ENCODE peak calls at places on chromosome 3, in seven cellular contexts. U is GM12878, M is HCT116, I is HepG2, D is K562, N is SK-N-SH, Y is H1. Z is an unnamed sample.

GRCh38 chr3:80050826-80051601 is 283.2 kb upstream of the ROBO1 start:
- DNase-seq in Y (no peak), U (no peak), N (peak; percentile 7), D (no peak), M (no peak), I (no peak), Z (no peak)

GRCh38 chr3:37945407-37945802 is 45.2 kb upstream of the VILL start:
- DNase-seq in Y (peak; percentile 37), D (no peak), U (no peak), M (no peak), I (no peak), N (peak; percentile 65), Z (no peak)

GRCh38 chr3:140898340-140899180 is 43.1 kb upstream of the SLC25A36 start:
- DNase-seq in I (peak; percentile 58), M (peak; percentile 46), N (peak; percentile 35), U (peak; percentile 7), D (peak; percentile 48), Y (no peak), Z (peak; percentile 55)

GRCh38 chr3:123546133-123546755 is 38.6 kb downstream of the HACD2 start:
- DNase-seq in N (no peak), U (no peak), I (no peak), Y (no peak), M (no peak), D (no peak), Z (no peak)

GRCh38 chr3:112464264-112464663 is 35.0 kb downstream of the BTLA start:
- DNase-seq in N (no peak), U (peak; percentile 67), Y (no peak), M (no peak), I (no peak), D (no peak), Z (peak; percentile 11)

GRCh38 chr3:177051419-177051818 is 145.9 kb downstream of the TBL1XR1 start:
- DNase-seq in Y (no peak), U (no peak), N (peak; percentile 42), D (no peak), I (no peak), M (no peak), Z (peak; percentile 19)

GRCh38 chr3:25803833-25804232 is 13.9 kb downstream of the OXSM start:
- DNase-seq in U (no peak), M (no peak), D (no peak), I (no peak), Y (no peak), N (no peak), Z (no peak)

GRCh38 chr3:123423026-123423425 is 25.9 kb downstream of the ADCY5 start:
- DNase-seq in N (no peak), U (no peak), I (no peak), D (no peak), M (no peak), Y (no peak), Z (no peak)

GRCh38 chr3:37183976-37184375 is 9.6 kb upstream of the LRRFIP2 start:
- DNase-seq in M (no peak), D (no peak), Y (peak; percentile 1), U (no peak), I (no peak), N (no peak), Z (no peak)

GRCh38 chr3:38124324-38125122 is 12.4 kb downstream of the ACAA1 start:
- DNase-seq in M (no peak), U (no peak), N (no peak), D (no peak), I (no peak), Y (no peak), Z (no peak)

GRCh38 chr3:184241447-184242296 is 7.1 kb downstream of the ALG3 start:
- DNase-seq in D (peak; percentile 82), I (peak; percentile 86), Y (peak; percentile 57), U (no peak), N (peak; percentile 61), M (no peak), Z (peak; percentile 48)

GRCh38 chr3:178558637-178559036 is 22.4 kb downstream of the KCNMB2 start:
- DNase-seq in U (no peak), M (no peak), Y (no peak), N (no peak), I (no peak), D (no peak), Z (no peak)

GRCh38 chr3:122558605-122559004 is 5.5 kb downstream of the PARP9 start:
- DNase-seq in Y (no peak), N (no peak), I (peak; percentile 25), U (no peak), M (no peak), D (no peak), Z (no peak)

GRCh38 chr3:177150970-177151627 is 46.2 kb downstream of the TBL1XR1 start:
- DNase-seq in N (no peak), I (peak; percentile 18), U (peak; percentile 48), Y (no peak), D (peak; percentile 67), M (peak; percentile 39), Z (peak; percentile 76)

DNA sequence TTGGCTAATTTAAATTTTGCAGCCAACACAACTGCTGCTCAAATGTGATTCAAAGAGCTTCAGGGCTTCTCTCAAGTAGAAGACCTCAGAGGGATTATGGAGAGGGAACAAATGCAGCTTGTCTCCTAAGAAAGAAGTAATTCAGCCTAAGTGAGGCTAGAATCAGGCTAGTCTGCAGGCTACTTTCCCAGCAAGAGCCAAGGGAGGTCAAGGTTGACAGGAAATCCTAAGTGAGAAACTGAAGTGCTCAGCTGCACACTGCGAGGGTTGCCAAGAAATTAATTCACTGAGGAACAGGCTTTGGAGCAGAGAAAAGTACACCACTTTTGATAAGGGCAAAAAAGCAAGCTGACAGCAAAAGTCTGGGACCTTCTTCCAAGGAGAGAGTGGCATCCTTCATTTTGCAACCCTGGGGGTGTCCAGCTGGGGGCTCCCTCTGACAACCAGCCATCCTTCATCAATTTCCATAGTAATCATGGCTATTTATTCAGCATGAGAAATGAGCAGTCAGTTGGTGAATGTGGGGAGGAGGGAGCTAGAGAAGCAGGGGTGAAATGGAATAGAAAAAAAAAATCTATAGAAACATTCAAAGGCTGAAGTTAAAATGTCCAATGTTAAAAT is 646.4 kb upstream of the ADAMTS9 start:
- DNase-seq in Y (peak; percentile 63), M (no peak), N (no peak), D (peak; percentile 1), I (no peak), U (no peak), Z (peak; percentile 63)
- TF ChIP-seq CTCF in Y (peak; percentile 59), M (peak; percentile 36), N (peak; percentile 40), D (peak; percentile 25), I (no peak), U (no peak), Z (peak; percentile 23)

GRCh38 chr3:13825821-13826220 is 54.0 kb downstream of the WNT7A start:
- DNase-seq in I (no peak), U (no peak), D (no peak), M (no peak), N (no peak), Y (no peak), Z (no peak)

GRCh38 chr3:13824521-13825316 is 55.2 kb downstream of the WNT7A start:
- DNase-seq in M (no peak), N (no peak), D (no peak), I (no peak), U (no peak), Y (no peak), Z (no peak)

GRCh38 chr3:13826672-13827071 is 53.2 kb downstream of the WNT7A start:
- DNase-seq in Y (no peak), U (no peak), I (no peak), N (no peak), M (no peak), D (no peak), Z (no peak)

GRCh38 chr3:13823692-13824091 is 56.2 kb downstream of the WNT7A start:
- DNase-seq in M (no peak), I (no peak), U (no peak), Y (no peak), D (no peak), N (no peak), Z (no peak)

DNA sequence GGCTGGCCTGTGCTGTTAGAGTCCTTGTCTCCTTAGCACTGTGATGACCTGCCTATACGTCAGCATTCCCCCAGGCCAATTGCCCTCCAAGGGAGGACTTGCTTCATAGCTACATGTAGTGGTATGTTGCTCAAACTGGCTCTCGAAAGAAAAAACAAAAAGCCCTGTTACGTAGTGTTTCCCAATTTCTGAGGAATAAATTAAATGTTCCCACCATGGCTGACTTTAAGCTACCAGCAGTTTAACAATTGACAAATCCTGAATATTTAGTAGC is 54.6 kb downstream of the WNT7A start:
- DNase-seq in D (no peak), M (no peak), U (no peak), N (no peak), I (no peak), Y (no peak), Z (no peak)
- H3K79me2 ChIP-seq in D (no peaks in the 10 kb centered on the region), M (no peaks in the 10 kb centered on the region), U (no peaks in the 10 kb centered on the region), N (no peaks in the 10 kb centered on the region), I (no peaks in the 10 kb centered on the region), Y (no peaks in the 10 kb centered on the region), Z (no peaks in the 10 kb centered on the region)

GRCh38 chr3:8460050-8460708 is 41.4 kb upstream of the LMCD1 start:
- DNase-seq in N (no peak), I (no peak), D (no peak), Y (no peak), M (no peak), U (no peak), Z (no peak)

GRCh38 chr3:8457039-8457438 is 44.6 kb upstream of the LMCD1 start:
- DNase-seq in D (no peak), M (no peak), U (no peak), N (no peak), I (no peak), Y (no peak), Z (no peak)

GRCh38 chr3:8458235-8458634 is 43.4 kb upstream of the LMCD1 start:
- DNase-seq in Y (no peak), N (no peak), M (no peak), U (no peak), D (no peak), I (no peak), Z (no peak)

GRCh38 chr3:8460815-8461482 is 40.7 kb upstream of the LMCD1 start:
- DNase-seq in M (no peak), D (no peak), I (no peak), Y (no peak), N (no peak), U (no peak), Z (peak; percentile 77)

GRCh38 chr3:8458711-8459110 is 42.9 kb upstream of the LMCD1 start:
- DNase-seq in D (no peak), Y (no peak), N (no peak), I (no peak), M (no peak), U (no peak), Z (peak; percentile 25)
- TF ChIP-seq MAX in D (no peak), Y (no peak), N (no peak), I (no peak), M (no peak), U (no peak), Z (no peak)

GRCh38 chr3:72665103-72665502 is 183.1 kb downstream of the SHQ1 start:
- DNase-seq in D (no peak), M (no peak), U (no peak), N (no peak), Y (no peak), I (no peak), Z (no peak)

GRCh38 chr3:72665701-72666443 is 182.4 kb downstream of the SHQ1 start:
- DNase-seq in U (no peak), I (no peak), Y (peak; percentile 87), D (peak; percentile 60), N (peak; percentile 82), M (no peak), Z (peak; percentile 50)

GRCh38 chr3:72664576-72664975 is 183.7 kb downstream of the SHQ1 start:
- DNase-seq in I (no peak), Y (no peak), D (no peak), U (no peak), N (no peak), M (no peak), Z (no peak)

GRCh38 chr3:72664171-72664570 is 184.1 kb downstream of the SHQ1 start:
- DNase-seq in U (no peak), M (no peak), D (no peak), I (no peak), N (no peak), Y (no peak), Z (no peak)

GRCh38 chr3:72666444-72666755 is 181.8 kb downstream of the SHQ1 start:
- DNase-seq in D (no peak), N (no peak), M (no peak), U (no peak), Y (no peak), I (no peak), Z (no peak)
- TF ChIP-seq CTCF in D (no peak), N (no peak), M (no peak), U (no peak), Y (no peak), I (no peak), Z (no peak)